ENCODE peak calls at places on chromosomes 5 and 9, in nine cellular contexts. G is mucosa of descending colon; M is GM12865; T is A673; C is T-helper 1 cell; R is cardiac muscle cell; J is GM10248; L is upper lobe of right lung; K is stimulated activated CD4-positive, alpha-beta T cell treated with anti-CD3 and anti-CD28 coated beads, Interleukin-15, amount 100 ng/mL, for 1 hour. F is an unnamed sample.

GRCh38 chr5:102937916-102938315 is 182.0 kb downstream of the GIN1 start:
- DNase-seq in G (no peak), M (no peak), T (peak; percentile 42), C (no peak), R (no peak), J (no peak), L (no peak), K (no peak), F (no peak)

GRCh38 chr5:147911427-147911826 is 5.1 kb upstream of the C5orf46 start:
- DNase-seq in G (no peak), M (no peak), T (no peak), C (no peak), R (no peak), J (no peak), L (no peak), K (no peak), F (no peak)

GRCh38 chr5:50687548-50687947 is 21.1 kb downstream of the PARP8 start:
- DNase-seq in G (no peak), M (no peak), T (no peak), C (no peak), R (no peak), J (no peak), L (no peak), K (no peak), F (no peak)

GRCh38 chr5:135487839-135488514 is 35.8 kb upstream of the TIFAB start:
- DNase-seq in G (no peak), M (no peak), T (no peak), C (no peak), R (no peak), J (no peak), L (no peak), K (no peak), F (no peak)

GRCh38 chr5:180333661-180334060 is 19.5 kb downstream of the GFPT2 start:
- DNase-seq in G (peak; percentile 26), M (no peak), T (no peak), C (no peak), R (no peak), J (no peak), L (no peak), K (no peak), F (no peak)

GRCh38 chr5:80516826-80517225 is 28.9 kb downstream of the FAM151B start:
- DNase-seq in G (no peak), M (peak; percentile 31), T (peak; percentile 9), C (no peak), R (no peak), J (peak; percentile 15), L (no peak), K (no peak), F (no peak)

GRCh38 chr5:88957000-88957399 is 74.0 kb upstream of the MEF2C start:
- DNase-seq in G (no peak), M (no peak), T (no peak), C (no peak), R (no peak), J (no peak), L (no peak), K (no peak), F (no peak)

GRCh38 chr9:137218754-137219271 is 3.2 kb downstream of the RNF208 start:
- DNase-seq in G (no peak), M (no peak), T (no peak), C (no peak), R (peak; percentile 68), J (no peak), L (no peak), K (no peak), F (no peak)

GRCh38 chr9:130382086-130382485 is 62.7 kb upstream of the ASS1 start:
- DNase-seq in G (no peak), M (no peak), T (no peak), C (no peak), R (peak; percentile 10), J (no peak), L (no peak), K (no peak), F (no peak)

GRCh38 chr5:37789991-37790390 is 49.9 kb downstream of the GDNF start:
- DNase-seq in G (no peak), M (no peak), T (no peak), C (no peak), R (no peak), J (no peak), L (no peak), K (no peak), F (no peak)

GRCh38 chr5:3101561-3101960 is 350.1 kb upstream of the IRX2 start:
- DNase-seq in G (no peak), M (no peak), T (no peak), C (no peak), R (peak; percentile 93), J (no peak), L (no peak), K (no peak), F (no peak)

GRCh38 chr5:173268750-173269580 is 34.0 kb upstream of the NKX2-5 start:
- DNase-seq in G (no peak), M (no peak), T (no peak), C (no peak), R (peak; percentile 43), J (no peak), L (no peak), K (no peak), F (no peak)

GRCh38 chr9:136107155-136107952 is 11.3 kb downstream of the TMEM250 start:
- DNase-seq in G (peak; percentile 91), M (peak; percentile 88), T (no peak), C (peak; percentile 73), R (no peak), J (peak; percentile 79), L (no peak), K (no peak), F (peak; percentile 83)

GRCh38 chr5:149820012-149820411 is 89.9 kb downstream of the PPARGC1B start:
- DNase-seq in G (no peak), M (no peak), T (no peak), C (no peak), R (no peak), J (no peak), L (no peak), K (no peak), F (no peak)

GRCh38 chr9:135079676-135080075 is 7.8 kb upstream of the OLFM1 start:
- DNase-seq in G (no peak), M (no peak), T (no peak), C (no peak), R (no peak), J (no peak), L (no peak), K (no peak), F (no peak)